ENCODE peak calls at places on chromosomes 2 and 18, in nine cellular contexts. C, T, J, B, Z, S, P, F and W are unnamed samples.

GRCh38 chr2:156400704-156401678 is 35.2 kb upstream of the GPD2 start:
- DNase-seq in C (peak), T (peak), J (peak), B (peak), Z (peak), S (peak), P (peak), F (peak), W (peak)

GRCh38 chr2:206260427-206261012 is 13.9 kb upstream of the ZDBF2 start:
- DNase-seq in C (no peak), T (no peak), J (peak), B (no peak), Z (no peak), S (peak), P (no peak), F (peak), W (no peak)

GRCh38 chr18:48452863-48453323 is 43.7 kb upstream of the ZBTB7C start:
- DNase-seq in C (no peak), T (no peak), J (no peak), B (peak), Z (no peak), S (peak), P (no peak), F (no peak), W (no peak)

GRCh38 chr2:128623776-128624424 is 305.2 kb upstream of the HS6ST1 start:
- DNase-seq in C (peak), T (no peak), J (no peak), B (no peak), Z (no peak), S (peak), P (no peak), F (no peak), W (no peak)

GRCh38 chr18:46419391-46420141 is 237.5 kb downstream of the LOXHD1 start:
- DNase-seq in C (no peak), T (no peak), J (no peak), B (peak), Z (no peak), S (no peak), P (peak), F (no peak), W (no peak)

GRCh38 chr2:110120171-110121051 is 4.8 kb upstream of the MALL start:
- DNase-seq in C (peak), T (no peak), J (no peak), B (no peak), Z (no peak), S (no peak), P (no peak), F (no peak), W (no peak)

GRCh38 chr2:179850188-179850587 is 11.2 kb downstream of the ZNF385B start:
- DNase-seq in C (no peak), T (no peak), J (no peak), B (no peak), Z (no peak), S (peak), P (no peak), F (no peak), W (no peak)

GRCh38 chr2:178871536-178871935 is 64.3 kb upstream of the TTN start:
- DNase-seq in C (no peak), T (no peak), J (no peak), B (no peak), Z (no peak), S (no peak), P (no peak), F (no peak), W (no peak)

GRCh38 chr2:98519156-98519555 is 74.5 kb downstream of the INPP4A start:
- DNase-seq in C (no peak), T (no peak), J (no peak), B (no peak), Z (no peak), S (peak), P (peak), F (no peak), W (no peak)

GRCh38 chr18:58671941-58672565 is 788 bp downstream of the MALT1 start:
- DNase-seq in C (no peak), T (no peak), J (no peak), B (no peak), Z (no peak), S (peak), P (peak), F (peak), W (peak)

GRCh38 chr2:108423502-108424251 is 25.3 kb upstream of the GCC2 start:
- DNase-seq in C (no peak), T (no peak), J (no peak), B (no peak), Z (no peak), S (no peak), P (no peak), F (no peak), W (peak)
- TF ChIP-seq POLR2A in C (no peak), T (no peak), J (no peak), B (no peak), Z (no peak), S (no peak), P (no peak), F (no peak), W (no peak)

GRCh38 chr18:36299010-36299409 is 1.5 kb downstream of the FHOD3 start:
- DNase-seq in C (no peak), T (no peak), J (no peak), B (no peak), Z (no peak), S (no peak), P (no peak), F (no peak), W (no peak)

GRCh38 chr18:36295880-36296301 is 1.6 kb upstream of the FHOD3 start:
- DNase-seq in C (peak), T (peak), J (no peak), B (no peak), Z (no peak), S (no peak), P (no peak), F (no peak), W (no peak)

GRCh38 chr18:36296591-36297418 is 708 bp upstream of the FHOD3 start:
- DNase-seq in C (peak), T (peak), J (peak), B (peak), Z (peak), S (peak), P (peak), F (peak), W (peak)

GRCh38 chr18:36298113-36298701 is 694 bp downstream of the FHOD3 start:
- DNase-seq in C (no peak), T (peak), J (no peak), B (no peak), Z (no peak), S (no peak), P (peak), F (no peak), W (no peak)

DNA sequence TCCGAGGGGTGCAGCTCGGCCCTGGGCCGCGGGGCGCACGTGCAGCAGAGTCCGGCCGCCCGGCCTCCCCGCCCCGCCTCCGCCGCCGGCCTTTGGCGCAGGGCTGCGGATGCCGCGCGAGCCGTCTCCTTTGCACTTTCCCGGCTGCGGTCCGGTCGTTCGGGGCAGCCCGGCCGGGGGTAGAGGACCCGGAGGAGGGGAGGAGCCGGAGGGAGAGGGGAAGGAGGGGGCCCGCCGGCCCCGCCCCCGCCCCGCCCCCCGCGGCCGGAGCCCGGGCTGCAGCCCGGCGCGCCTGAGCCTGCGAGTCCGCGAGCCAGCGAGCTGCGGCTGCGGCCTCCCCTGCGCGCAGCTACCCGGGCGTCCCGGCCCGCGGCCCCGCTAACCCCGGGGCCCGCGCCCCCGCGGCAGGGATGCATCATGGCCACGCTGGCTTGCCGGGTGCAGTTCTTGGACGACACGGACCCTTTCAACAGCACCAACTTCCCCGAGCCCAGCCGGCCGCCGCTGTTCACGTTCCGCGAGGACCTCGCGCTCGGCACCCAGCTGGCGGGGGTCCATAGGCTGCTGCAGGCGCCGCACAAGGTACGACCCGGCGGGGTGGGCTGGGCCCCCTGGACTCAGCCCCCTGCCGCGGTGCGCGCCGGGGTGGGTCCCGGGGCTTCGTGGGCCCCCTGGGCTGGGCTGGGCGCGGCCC is at the start of gene FHOD3:
- DNase-seq in C (peak), T (peak), J (peak), B (peak), Z (no peak), S (peak), P (peak), F (peak), W (peak)
- TF ChIP-seq POLR2A in C (peak), T (no peak), J (no peak), B (no peak), Z (no peak), S (no peak), P (no peak), F (no peak), W (no peak)

DNA sequence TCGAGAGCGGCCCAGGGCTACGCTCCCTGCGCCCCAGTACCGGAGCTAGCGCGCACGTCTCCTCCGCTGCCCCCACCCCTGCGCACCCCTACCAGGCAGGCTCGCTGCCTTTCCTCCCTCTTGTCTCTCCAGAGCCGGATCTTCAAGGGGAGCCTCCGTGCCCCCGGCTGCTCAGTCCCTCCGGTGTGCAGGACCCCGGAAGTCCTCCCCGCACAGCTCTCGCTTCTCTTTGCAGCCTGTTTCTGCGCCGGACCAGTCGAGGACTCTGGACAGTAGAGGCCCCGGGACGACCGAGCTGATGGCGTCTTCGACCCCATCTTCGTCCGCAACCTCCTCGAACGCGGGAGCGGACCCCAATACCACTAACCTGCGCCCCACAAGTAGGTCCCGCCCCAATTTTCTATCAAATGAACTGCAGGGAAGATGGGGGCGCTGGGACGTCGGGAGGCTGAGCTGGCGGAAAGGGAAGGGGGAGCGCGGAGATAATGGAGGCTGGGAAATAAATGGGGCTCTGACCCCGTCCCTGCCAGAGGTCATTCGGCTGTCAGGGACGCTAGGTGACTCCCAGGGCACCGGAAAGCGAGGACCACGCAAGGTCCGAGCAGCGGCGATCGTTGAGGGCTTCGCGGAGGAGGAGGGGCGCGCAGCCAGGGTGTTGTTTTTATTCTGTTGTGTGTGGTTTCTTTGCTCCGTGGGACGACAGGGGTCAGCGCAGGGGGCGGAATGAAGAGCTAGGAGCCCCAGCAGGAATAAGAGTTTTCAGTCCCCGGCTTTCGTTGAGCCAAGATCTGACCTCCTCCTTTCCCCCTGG is 1.8 kb downstream of the GAD1 start:
- DNase-seq in C (no peak), T (no peak), J (no peak), B (no peak), Z (no peak), S (no peak), P (no peak), F (no peak), W (no peak)
- TF ChIP-seq POLR2A in C (no peak), T (no peak), J (no peak), B (no peak), Z (no peak), S (no peak), P (no peak), F (no peak), W (no peak)

DNA sequence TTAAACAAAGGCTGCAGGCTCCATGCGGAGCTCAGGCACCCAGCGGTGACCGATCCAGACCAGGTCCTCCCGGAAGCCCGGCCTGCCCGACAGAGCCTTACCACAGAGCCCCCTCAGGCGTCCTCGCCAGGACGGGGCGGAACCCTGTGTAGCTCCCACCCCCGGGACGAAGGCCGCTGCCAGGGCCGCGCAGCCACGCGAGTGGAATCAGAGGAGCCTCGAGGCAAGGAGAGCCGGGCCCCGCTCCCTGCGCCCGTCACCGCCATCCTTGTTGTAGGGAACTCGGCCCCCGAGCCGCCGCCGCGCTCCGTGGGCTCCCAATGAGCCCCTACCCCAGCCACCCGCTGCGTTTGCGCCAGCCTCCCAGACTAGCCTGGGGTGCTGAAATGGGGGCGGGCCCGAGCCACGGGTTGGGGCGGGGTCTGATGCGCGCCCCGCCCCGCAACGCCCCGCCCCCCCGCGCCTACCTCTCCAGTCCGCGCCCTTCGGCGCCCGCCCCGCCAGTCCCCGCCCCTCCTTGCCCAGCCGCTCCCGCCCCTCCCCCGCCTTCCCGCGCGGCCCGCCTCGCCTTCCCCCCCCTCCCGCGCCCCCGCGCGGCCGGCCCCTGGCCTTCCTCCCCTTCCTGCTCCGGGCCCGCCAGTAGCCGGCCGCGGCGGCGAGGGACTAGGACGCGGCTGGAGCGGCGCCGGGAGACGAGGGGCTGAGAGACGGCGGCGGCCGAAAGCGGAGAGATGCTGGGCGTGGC is at the start of gene LIMS1:
- DNase-seq in C (peak), T (peak), J (peak), B (peak), Z (peak), S (peak), P (peak), F (peak), W (peak)
- TF ChIP-seq POLR2A in C (peak), T (peak), J (peak), B (peak), Z (peak), S (peak), P (peak), F (peak), W (peak)

GRCh38 chr2:55232084-55232862 is at the start of the genes CLHC1 and RPS27A:
- DNase-seq in C (peak), T (peak), J (peak), B (peak), Z (peak), S (peak), P (peak), F (peak), W (peak)
- TF ChIP-seq POLR2A in C (peak), T (peak), J (peak), B (peak), Z (peak), S (peak), P (peak), F (peak), W (peak)

GRCh38 chr2:219246559-219246958 is 1.3 kb downstream of the STK16 start:
- DNase-seq in C (no peak), T (no peak), J (no peak), B (no peak), Z (no peak), S (no peak), P (no peak), F (no peak), W (no peak)

GRCh38 chr2:219243291-219243761 is 1.9 kb downstream of the GLB1L start:
- DNase-seq in C (no peak), T (no peak), J (no peak), B (peak), Z (no peak), S (no peak), P (no peak), F (no peak), W (peak)

GRCh38 chr2:219245899-219246230 is 586 bp downstream of the STK16 start:
- DNase-seq in C (no peak), T (no peak), J (no peak), B (no peak), Z (no peak), S (no peak), P (no peak), F (no peak), W (no peak)

GRCh38 chr2:219244789-219245147 is 476 bp downstream of the GLB1L start:
- DNase-seq in C (no peak), T (no peak), J (no peak), B (no peak), Z (no peak), S (no peak), P (no peak), F (no peak), W (no peak)

GRCh38 chr2:219245148-219245898 is at the start of the genes GLB1L and STK16:
- DNase-seq in C (peak), T (peak), J (peak), B (peak), Z (peak), S (peak), P (peak), F (peak), W (peak)
- TF ChIP-seq POLR2A in C (peak), T (peak), J (peak), B (peak), Z (peak), S (peak), P (peak), F (peak), W (peak)

DNA sequence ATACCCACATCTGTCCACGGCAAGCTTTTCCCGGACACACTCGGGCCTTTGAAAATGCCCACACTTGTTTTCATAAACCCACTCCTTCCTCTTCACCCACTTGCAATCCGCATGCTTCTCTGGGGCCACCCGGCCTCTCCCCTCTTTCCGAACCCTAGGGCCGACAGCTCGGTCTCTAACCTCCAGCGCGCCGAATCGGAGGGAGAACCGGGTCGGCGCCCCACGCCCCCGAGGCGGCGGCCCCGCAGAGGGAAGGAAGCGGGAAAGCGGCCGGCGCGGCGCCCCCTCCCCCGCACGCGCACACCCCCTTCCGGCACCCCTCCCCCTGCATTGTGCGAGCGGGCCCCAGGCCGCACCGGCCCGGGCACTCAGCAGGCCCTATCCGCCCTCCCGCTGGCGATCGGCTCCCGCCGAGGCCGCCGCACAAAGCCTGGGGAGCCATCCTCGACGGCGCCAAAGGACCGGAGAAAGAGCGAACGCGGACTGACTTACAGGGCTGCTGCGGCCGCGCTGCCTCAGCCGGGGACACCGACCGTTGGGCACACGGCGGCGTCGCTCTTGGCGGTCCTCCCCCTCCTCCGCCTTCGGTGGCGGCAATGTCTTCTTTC is 435 bp downstream of the PUM2 start:
- DNase-seq in C (peak), T (peak), J (peak), B (peak), Z (no peak), S (no peak), P (peak), F (peak), W (peak)
- TF ChIP-seq POLR2A in C (no peak), T (no peak), J (peak), B (no peak), Z (no peak), S (peak), P (no peak), F (peak), W (no peak)

GRCh38 chr2:162344617-162344950 is 652 bp downstream of the GCA start:
- DNase-seq in C (no peak), T (no peak), J (no peak), B (no peak), Z (no peak), S (no peak), P (no peak), F (peak), W (no peak)

GRCh38 chr2:162340822-162341221 is 3.1 kb upstream of the GCA start:
- DNase-seq in C (no peak), T (no peak), J (no peak), B (no peak), Z (no peak), S (no peak), P (no peak), F (no peak), W (no peak)

GRCh38 chr2:162343492-162343823 is 474 bp upstream of the GCA start:
- DNase-seq in C (no peak), T (no peak), J (no peak), B (no peak), Z (no peak), S (no peak), P (no peak), F (no peak), W (no peak)

GRCh38 chr2:162342841-162343240 is 1.1 kb upstream of the GCA start:
- DNase-seq in C (no peak), T (no peak), J (no peak), B (no peak), Z (no peak), S (no peak), P (no peak), F (no peak), W (no peak)

GRCh38 chr2:162343824-162344616 is at the start of gene GCA:
- DNase-seq in C (peak), T (peak), J (peak), B (peak), Z (peak), S (peak), P (peak), F (peak), W (peak)
- TF ChIP-seq POLR2A in C (peak), T (peak), J (peak), B (peak), Z (peak), S (no peak), P (no peak), F (peak), W (peak)